ENCODE peak calls at places on chromosomes 7 and 10, in eight cellular contexts. N, W, Q, R, C, P, S and V are unnamed samples.

GRCh38 chr10:97572214-97572989 is at the start of gene ANKRD2:
- DNase-seq in Q (peak; percentile 72), R (peak; percentile 11), P (peak; percentile 55), C (peak; percentile 89), S (peak; percentile 73), W (peak; percentile 88), N (peak; percentile 62), V (peak; percentile 78)

GRCh38 chr10:95391570-95392249 is 100.9 kb upstream of the PDLIM1 start:
- DNase-seq in P (no peak), C (no peak), R (no peak), Q (peak; percentile 83), W (peak; percentile 55), N (peak; percentile 44), S (no peak), V (no peak)

GRCh38 chr10:93440591-93441012 is 41.5 kb downstream of the MYOF start:
- DNase-seq in W (no peak), R (no peak), C (no peak), P (no peak), S (no peak), Q (peak; percentile 27), N (peak; percentile 23), V (peak; percentile 53)

GRCh38 chr10:122197823-122198222 is 73.3 kb upstream of the BTBD16 start:
- DNase-seq in Q (no peak), P (no peak), W (no peak), N (no peak), R (no peak), S (no peak), C (no peak), V (peak; percentile 37)

GRCh38 chr10:13924020-13924725 is 337.4 kb downstream of the PRPF18 start:
- DNase-seq in P (no peak), N (peak; percentile 95), S (no peak), C (no peak), W (no peak), Q (peak; percentile 91), R (no peak), V (peak; percentile 76)

GRCh38 chr7:121342631-121343030 is 13.8 kb downstream of the WNT16 start:
- DNase-seq in Q (no peak), R (no peak), S (no peak), P (no peak), W (no peak), N (no peak), C (no peak), V (no peak)

GRCh38 chr10:116665541-116666125 is 44.9 kb downstream of the PNLIPRP2 start:
- DNase-seq in C (no peak), Q (no peak), P (no peak), R (no peak), N (no peak), S (no peak), W (no peak), V (no peak)

GRCh38 chr10:92695679-92696605 is 6.2 kb downstream of the HHEX start:
- DNase-seq in S (no peak), C (no peak), W (peak; percentile 64), Q (peak; percentile 71), P (no peak), R (no peak), N (peak; percentile 70), V (no peak)

GRCh38 chr7:88309845-88310244 is 3.2 kb upstream of the STEAP4 start:
- DNase-seq in N (no peak), Q (no peak), P (no peak), W (no peak), C (no peak), S (no peak), R (no peak), V (no peak)

GRCh38 chr10:45454262-45454661 is 80.2 kb downstream of the ALOX5 start:
- DNase-seq in S (no peak), P (no peak), Q (no peak), W (no peak), R (no peak), N (no peak), C (no peak), V (no peak)

GRCh38 chr7:93559624-93560491 is 14.7 kb downstream of the CALCR start:
- DNase-seq in N (no peak), R (no peak), W (no peak), P (no peak), S (no peak), C (no peak), Q (no peak), V (no peak)

GRCh38 chr7:16657656-16658279 is 11.8 kb downstream of the BZW2 start:
- DNase-seq in C (no peak), R (no peak), W (peak; percentile 39), N (peak; percentile 92), S (no peak), P (no peak), Q (peak; percentile 35), V (peak; percentile 40)

GRCh38 chr10:121927361-121927840 is 430 bp downstream of the ATE1 start:
- DNase-seq in P (peak; percentile 82), C (peak; percentile 73), W (peak; percentile 44), N (peak; percentile 27), Q (peak; percentile 47), S (peak; percentile 74), R (peak; percentile 7), V (peak; percentile 45)

GRCh38 chr7:139153832-139154231 is 44.3 kb upstream of the ZC3HAV1 start:
- DNase-seq in S (no peak), W (no peak), P (peak; percentile 61), C (no peak), R (no peak), N (peak; percentile 22), Q (peak; percentile 52), V (peak; percentile 85)

GRCh38 chr10:61847087-61847486 is 54.4 kb upstream of the ARID5B start:
- DNase-seq in P (no peak), N (no peak), Q (no peak), S (no peak), C (no peak), R (no peak), W (no peak), V (no peak)

GRCh38 chr7:75688200-75689136 is 50.3 kb downstream of the HIP1 start:
- DNase-seq in R (no peak), P (no peak), C (peak; percentile 62), N (no peak), Q (no peak), S (no peak), W (no peak), V (no peak)

GRCh38 chr10:124436191-124436638 is 13.6 kb downstream of the NKX1-2 start:
- DNase-seq in C (no peak), Q (no peak), N (no peak), R (no peak), W (no peak), P (peak; percentile 73), S (no peak), V (no peak)

GRCh38 chr7:44098092-44099068 is 5.8 kb upstream of the AEBP1 start:
- DNase-seq in P (no peak), N (no peak), Q (no peak), W (no peak), C (no peak), S (no peak), R (no peak), V (peak; percentile 25)

GRCh38 chr7:99407849-99408346 is 499 bp downstream of the PDAP1 start:
- DNase-seq in R (peak; percentile 30), W (no peak), C (peak; percentile 89), Q (peak; percentile 82), N (peak; percentile 68), S (peak; percentile 58), P (peak; percentile 73), V (peak; percentile 62)

GRCh38 chr7:97002555-97003261 is 2.6 kb upstream of the DLX6 start:
- DNase-seq in R (no peak), W (no peak), S (no peak), P (no peak), N (no peak), Q (no peak), C (no peak), V (no peak)

GRCh38 chr10:127195571-127196226 is 692 bp downstream of the INSYN2A start:
- DNase-seq in S (no peak), R (no peak), C (no peak), P (no peak), W (peak; percentile 44), N (no peak), Q (peak; percentile 19), V (no peak)

GRCh38 chr10:36489928-36490279 is 635.5 kb upstream of the ANKRD30A start:
- DNase-seq in N (no peak), W (no peak), Q (peak; percentile 88), P (no peak), R (no peak), C (no peak), S (no peak), V (peak; percentile 85)

GRCh38 chr10:35546824-35547225 is 58.3 kb upstream of the GJD4 start:
- DNase-seq in N (no peak), C (no peak), R (no peak), P (peak; percentile 3), W (no peak), S (no peak), Q (peak; percentile 84), V (peak; percentile 90)

GRCh38 chr7:28114056-28114455 is 66.5 kb downstream of the JAZF1 start:
- DNase-seq in R (no peak), S (no peak), Q (no peak), W (no peak), C (no peak), P (no peak), N (no peak), V (no peak)